ENCODE peak calls at places on chromosome 10, in eight cellular contexts. M, T, R, X, A, B, C and U are unnamed samples.

GRCh38 chr10:48253970-48254657 is 20.4 kb downstream of the FRMPD2 start:
- DNase-seq in M (no peak), T (no peak), R (no peak), X (no peak), A (no peak), B (no peak), C (no peak), U (no peak)

GRCh38 chr10:127216284-127216683 is 19.9 kb upstream of the INSYN2A start:
- DNase-seq in M (no peak), T (no peak), R (no peak), X (no peak), A (no peak), B (no peak), C (no peak), U (no peak)

GRCh38 chr10:58775960-58776574 is 263.4 kb downstream of the BICC1 start:
- DNase-seq in M (no peak), T (peak), R (no peak), X (peak), A (no peak), B (no peak), C (no peak), U (no peak)

GRCh38 chr10:59896186-59896585 is 10.2 kb downstream of the CCDC6 start:
- DNase-seq in M (no peak), T (peak), R (peak), X (no peak), A (peak), B (no peak), C (no peak), U (no peak)

GRCh38 chr10:98649170-98649569 is 202.4 kb upstream of the HPS1 start:
- DNase-seq in M (no peak), T (no peak), R (no peak), X (no peak), A (no peak), B (no peak), C (no peak), U (no peak)

GRCh38 chr10:117553171-117553814 is 10.7 kb downstream of the EMX2 start:
- DNase-seq in M (no peak), T (no peak), R (no peak), X (peak), A (no peak), B (no peak), C (no peak), U (no peak)

GRCh38 chr10:97355571-97355975 is 21.0 kb upstream of the FRAT2 start:
- DNase-seq in M (no peak), T (no peak), R (no peak), X (peak), A (no peak), B (no peak), C (peak), U (no peak)

GRCh38 chr10:45373783-45374450 is at the start of gene ALOX5:
- DNase-seq in M (peak), T (peak), R (peak), X (peak), A (peak), B (peak), C (no peak), U (peak)

GRCh38 chr10:22437620-22438588 is 92.6 kb downstream of the SPAG6 start:
- DNase-seq in M (no peak), T (no peak), R (no peak), X (peak), A (peak), B (no peak), C (peak), U (no peak)

GRCh38 chr10:92699193-92699517 is 9.4 kb downstream of the HHEX start:
- DNase-seq in M (no peak), T (no peak), R (no peak), X (no peak), A (no peak), B (no peak), C (no peak), U (no peak)

GRCh38 chr10:43255644-43256431 is 11.0 kb downstream of the RASGEF1A start:
- DNase-seq in M (peak), T (peak), R (peak), X (peak), A (no peak), B (peak), C (peak), U (peak)

GRCh38 chr10:112376578-112376855 is 2.6 kb downstream of the ACSL5 start:
- DNase-seq in M (peak), T (no peak), R (no peak), X (no peak), A (no peak), B (no peak), C (no peak), U (no peak)

GRCh38 chr10:122062831-122063674 is 74.1 kb downstream of the TACC2 start:
- DNase-seq in M (no peak), T (peak), R (peak), X (peak), A (peak), B (no peak), C (no peak), U (peak)

GRCh38 chr10:70544431-70545340 is 57.9 kb downstream of the PRF1 start:
- DNase-seq in M (no peak), T (no peak), R (no peak), X (no peak), A (no peak), B (no peak), C (no peak), U (no peak)
- H3K27ac ChIP-seq in M (no peak), T (no peak), R (no peak), X (no peak), A (no peak), B (peak), C (no peak), U (no peak)

GRCh38 chr10:104416851-104417250 is 63.2 kb downstream of the CFAP58 start:
- DNase-seq in M (no peak), T (no peak), R (no peak), X (no peak), A (no peak), B (no peak), C (no peak), U (no peak)
- H3K27ac ChIP-seq in M (no peak), T (no peak), R (no peak), X (no peak), A (no peak), B (no peak), C (no peak), U (no peak)

DNA sequence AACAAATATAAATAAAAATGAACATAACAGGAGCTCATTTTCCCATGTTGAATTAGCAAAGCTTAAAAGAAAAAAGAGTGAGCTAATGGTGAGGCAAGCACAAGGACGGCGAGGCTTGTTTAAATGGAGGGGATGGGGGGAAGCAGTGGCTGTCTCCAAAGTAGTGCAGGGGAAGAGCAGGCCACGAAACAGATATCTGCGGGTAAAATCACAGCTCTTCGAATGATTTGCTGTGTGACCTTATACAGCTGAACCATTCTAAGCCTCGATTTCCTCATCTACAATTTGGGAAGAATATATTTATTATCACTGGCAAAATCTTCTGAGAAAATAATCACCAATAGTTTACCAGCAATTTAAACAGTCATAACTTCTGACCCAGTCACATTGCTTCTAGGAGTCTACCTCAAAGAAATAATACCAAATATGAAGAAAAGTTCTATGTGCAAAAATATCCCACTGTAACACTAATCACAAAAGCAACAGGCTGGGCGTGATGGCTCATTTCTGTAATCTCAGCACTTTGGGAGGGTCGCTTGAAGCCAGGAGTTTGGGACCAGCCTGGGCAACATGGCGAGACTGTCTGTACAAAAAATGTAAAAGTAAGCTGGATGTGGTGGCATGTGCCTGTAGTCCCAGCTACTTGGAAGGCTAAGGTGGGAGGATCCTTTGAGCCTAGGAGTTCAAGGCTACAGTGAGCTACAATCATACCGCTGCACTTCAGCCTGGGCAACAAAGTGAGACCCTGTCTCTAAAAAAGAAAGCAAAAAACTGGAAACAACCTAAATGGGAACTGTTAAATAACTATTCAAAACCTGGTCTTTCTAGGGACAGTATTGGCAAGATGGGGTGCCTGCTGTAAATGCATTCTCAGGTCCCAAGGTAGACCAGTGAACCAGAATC is 63.1 kb upstream of the ASAH2 start:
- DNase-seq in M (no peak), T (no peak), R (no peak), X (no peak), A (no peak), B (no peak), C (no peak), U (no peak)
- H3K27ac ChIP-seq in M (no peak), T (no peak), R (no peak), X (no peak), A (no peak), B (no peak), C (peak), U (no peak)

GRCh38 chr10:26858707-26859034 is 2.1 kb downstream of the ABI1 start:
- DNase-seq in M (peak), T (no peak), R (no peak), X (no peak), A (no peak), B (no peak), C (no peak), U (no peak)
- H3K27ac ChIP-seq in M (peak), T (peak), R (no peak), X (no peak), A (peak), B (no peak), C (peak), U (peak)

DNA sequence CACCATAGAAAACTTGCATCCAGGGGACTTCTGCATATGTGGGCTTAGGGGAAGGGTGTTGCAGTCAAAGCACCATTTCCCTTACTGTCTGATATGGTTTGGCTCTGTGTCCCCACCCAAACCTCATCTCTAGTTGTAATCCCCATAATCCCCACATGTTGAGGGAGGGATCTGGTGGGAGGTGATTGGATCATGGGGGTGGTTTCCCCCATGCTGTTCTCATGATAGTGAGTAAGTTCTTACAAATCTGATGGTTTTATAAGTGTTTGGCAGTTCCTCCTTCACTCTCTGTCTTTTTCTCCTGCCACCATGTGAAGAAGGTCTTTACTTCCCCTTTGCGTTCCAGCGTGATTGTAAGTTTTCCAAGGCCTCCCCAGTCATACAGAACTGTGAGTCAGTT is 177.4 kb downstream of the ADK start:
- DNase-seq in M (no peak), T (no peak), R (no peak), X (no peak), A (no peak), B (peak), C (no peak), U (no peak)
- H3K27ac ChIP-seq in M (no peak), T (no peak), R (no peak), X (no peak), A (no peak), B (no peak), C (no peak), U (no peak)

DNA sequence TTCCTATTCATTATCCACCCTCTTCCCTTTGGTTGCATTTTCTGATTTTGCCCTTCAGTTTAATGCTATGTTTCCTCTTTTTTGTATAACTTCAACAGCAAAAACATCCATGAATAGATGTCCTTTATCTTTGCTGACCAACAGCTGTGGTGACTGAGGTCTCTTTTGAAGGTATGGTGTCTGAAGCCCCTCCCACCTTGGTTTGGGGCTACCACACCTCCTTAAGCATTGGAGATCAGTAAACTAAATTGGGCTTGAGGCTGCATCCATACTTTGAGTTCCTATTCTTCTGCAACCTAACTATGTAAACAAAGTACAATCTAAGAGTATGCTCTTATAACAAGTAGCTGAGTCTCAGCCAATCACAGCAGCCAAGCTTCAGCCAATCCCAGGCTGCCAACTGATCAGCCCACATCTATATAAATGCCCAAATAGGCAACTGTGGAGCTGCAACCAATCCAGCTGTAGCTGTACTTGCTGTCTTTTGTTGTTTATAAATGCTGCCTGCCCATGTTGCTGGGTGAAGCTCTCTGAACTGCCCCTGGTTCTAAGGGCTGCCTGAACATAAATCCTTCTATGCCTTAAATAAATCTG is 69.4 kb upstream of the PDLIM1 start:
- DNase-seq in M (no peak), T (no peak), R (no peak), X (no peak), A (no peak), B (no peak), C (peak), U (no peak)
- H3K27ac ChIP-seq in M (no peak), T (peak), R (peak), X (no peak), A (peak), B (no peak), C (no peak), U (no peak)

GRCh38 chr10:50400694-50401093 is 149.4 kb upstream of the ASAH2 start:
- DNase-seq in M (no peak), T (no peak), R (no peak), X (no peak), A (no peak), B (no peak), C (no peak), U (no peak)

GRCh38 chr10:50403074-50403473 is 151.8 kb upstream of the ASAH2 start:
- DNase-seq in M (no peak), T (no peak), R (no peak), X (no peak), A (no peak), B (no peak), C (no peak), U (no peak)

GRCh38 chr10:50404021-50404823 is 152.9 kb upstream of the ASAH2 start:
- DNase-seq in M (no peak), T (no peak), R (no peak), X (no peak), A (no peak), B (no peak), C (no peak), U (no peak)

GRCh38 chr10:50405733-50406132 is 154.4 kb upstream of the ASAH2 start:
- DNase-seq in M (no peak), T (no peak), R (no peak), X (no peak), A (no peak), B (no peak), C (no peak), U (no peak)

DNA sequence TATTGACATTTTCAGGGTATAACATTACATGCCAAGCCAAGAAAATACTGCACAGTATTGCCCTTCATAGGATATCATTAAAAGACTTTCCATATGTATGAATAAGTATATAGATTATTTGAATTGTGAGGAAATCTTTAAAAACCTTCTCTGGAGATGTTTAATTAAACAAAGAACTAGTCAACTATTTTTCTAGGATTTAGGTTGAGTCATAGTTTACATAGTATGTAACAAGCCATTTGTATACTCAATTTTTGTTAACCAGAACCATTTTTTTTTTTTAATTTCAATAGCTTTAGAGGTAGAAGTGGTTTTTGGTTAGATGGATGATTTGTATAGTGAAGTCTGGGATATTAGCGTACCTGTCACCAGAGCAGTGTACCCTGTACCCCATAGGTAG is 151.2 kb upstream of the ASAH2 start:
- DNase-seq in M (no peak), T (no peak), R (no peak), X (no peak), A (no peak), B (no peak), C (no peak), U (no peak)
- H3K27ac ChIP-seq in M (no peak), T (no peak), R (no peak), X (no peak), A (no peak), B (no peak), C (peak), U (no peak)

DNA sequence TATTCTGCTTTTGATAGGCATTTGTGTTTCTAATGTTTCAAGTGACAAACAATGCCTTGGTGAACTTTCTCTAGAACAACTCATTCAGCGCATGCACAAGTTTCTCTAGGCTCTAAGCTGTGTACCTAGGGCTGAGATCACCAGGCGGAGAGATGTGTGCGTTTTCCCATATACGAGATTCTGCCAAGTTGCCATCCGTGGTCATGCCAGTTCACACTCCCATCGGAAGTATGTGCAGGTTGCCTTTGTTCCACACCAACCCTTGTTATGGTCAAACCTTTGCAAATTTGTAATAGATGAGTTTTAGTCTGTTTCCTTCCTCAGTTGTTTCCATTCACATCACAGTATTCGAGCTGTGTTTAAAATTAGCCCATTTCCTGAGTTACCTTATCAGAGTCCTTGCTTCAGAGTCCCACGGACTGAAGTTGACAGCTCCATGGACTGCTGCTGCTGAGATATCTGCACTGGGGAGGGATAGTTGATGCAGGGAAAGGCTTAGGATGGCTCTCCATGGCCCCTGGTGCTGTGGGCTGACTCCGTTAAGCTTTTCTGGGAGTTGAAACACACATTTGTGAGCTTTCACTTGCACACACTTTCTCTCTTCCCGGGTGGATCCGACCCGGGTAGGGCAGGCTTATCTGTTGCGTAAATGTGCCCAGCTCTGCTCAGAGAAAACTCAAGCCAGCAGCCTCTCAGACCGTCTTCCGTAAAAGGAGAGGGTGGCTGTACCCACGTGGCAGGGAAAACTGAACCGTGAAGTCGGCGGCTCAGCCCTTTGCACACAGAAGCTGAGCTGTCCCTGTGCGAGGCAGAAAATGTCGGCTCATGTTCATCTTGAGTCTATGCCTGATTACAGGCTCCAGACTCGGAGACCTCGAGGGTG is 49.4 kb downstream of the HK1 start:
- DNase-seq in M (peak), T (peak), R (peak), X (peak), A (peak), B (no peak), C (peak), U (peak)
- H3K27ac ChIP-seq in M (peak), T (peak), R (peak), X (peak), A (peak), B (no peak), C (peak), U (peak)

DNA sequence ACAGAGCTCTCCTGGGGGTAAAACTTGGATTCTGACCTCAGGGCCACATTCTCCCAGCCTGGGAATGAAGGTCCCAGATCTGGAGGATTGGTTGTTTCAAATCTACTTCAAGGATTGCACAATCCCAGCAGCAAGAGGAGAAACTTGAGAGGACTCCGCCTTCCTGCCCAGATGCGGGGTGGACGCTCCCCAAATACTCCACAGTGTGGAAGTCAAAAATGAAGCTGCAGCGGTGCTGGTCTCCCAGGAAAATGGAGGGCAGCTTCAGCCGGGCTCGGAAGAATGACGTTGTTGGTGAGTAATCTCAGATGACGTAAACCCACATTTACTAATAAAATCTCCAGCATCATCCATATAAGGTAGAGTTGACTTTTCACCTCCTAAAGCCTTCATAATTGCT is 31.5 kb upstream of the PPP2R2D start:
- DNase-seq in M (no peak), T (no peak), R (no peak), X (no peak), A (no peak), B (no peak), C (no peak), U (peak)
- H3K27ac ChIP-seq in M (no peak), T (no peak), R (no peak), X (no peak), A (no peak), B (no peak), C (no peak), U (no peak)